ENCODE peak calls at places on chromosome 6, in seven cellular contexts. E, I, F, K, D, G and T are unnamed samples.
A peak's percentile ranks its signal among the peaks of the same experiment; 100 is the strongest.

GRCh38 chr6:109793793-109794192 is 102.7 kb downstream of the FIG4 start:
- DNase-seq in F (peak; percentile 31), K (no peak), D (no peak), E (peak; percentile 67), G (peak; percentile 97), I (peak; percentile 28), T (peak; percentile 35)

GRCh38 chr6:167776906-167777645 is 49.6 kb upstream of the AFDN start:
- DNase-seq in K (no peak), D (no peak), F (no peak), E (no peak), G (no peak), I (no peak), T (no peak)

GRCh38 chr6:54874349-54875048 is 27.9 kb downstream of the FAM83B start:
- DNase-seq in D (no peak), I (no peak), G (peak; percentile 39), E (no peak), K (no peak), F (peak; percentile 31), T (no peak)

GRCh38 chr6:41053056-41053455 is at the start of gene APOBEC2:
- DNase-seq in E (peak; percentile 77), I (no peak), G (no peak), F (peak; percentile 31), D (no peak), K (peak; percentile 17), T (no peak)

GRCh38 chr6:166619912-166620311 is 7.1 kb downstream of the RPS6KA2 start:
- DNase-seq in K (no peak), I (no peak), G (peak; percentile 55), F (no peak), D (no peak), E (no peak), T (no peak)

GRCh38 chr6:130961148-130961547 is 101.9 kb downstream of the EPB41L2 start:
- DNase-seq in G (no peak), K (no peak), E (no peak), D (no peak), I (no peak), F (peak; percentile 67), T (no peak)

GRCh38 chr6:56101141-56101553 is 146.2 kb downstream of the COL21A1 start:
- DNase-seq in E (no peak), I (peak; percentile 15), F (no peak), K (no peak), D (no peak), G (peak; percentile 94), T (no peak)

GRCh38 chr6:150069707-150070106 is 786 bp upstream of the ULBP3 start:
- DNase-seq in K (peak; percentile 28), I (no peak), F (peak; percentile 93), G (no peak), D (no peak), E (peak; percentile 56), T (peak; percentile 55)

GRCh38 chr6:99905209-99906106 is 88.6 kb downstream of the MCHR2 start:
- DNase-seq in I (peak; percentile 6), E (peak; percentile 60), G (peak; percentile 79), K (peak; percentile 66), D (peak; percentile 57), F (peak; percentile 86), T (peak; percentile 92)

GRCh38 chr6:145963216-145964068 is 716 bp downstream of the SHPRH start:
- DNase-seq in G (peak; percentile 70), I (peak; percentile 11), F (peak; percentile 92), E (peak; percentile 49), K (peak; percentile 78), D (peak; percentile 3), T (peak; percentile 70)

GRCh38 chr6:29734046-29735018 is 11.1 kb downstream of the HLA-F start:
- DNase-seq in F (no peak), I (no peak), E (no peak), K (no peak), D (no peak), G (no peak), T (no peak)

GRCh38 chr6:158255280-158255973 is 56.8 kb upstream of the TULP4 start:
- DNase-seq in F (no peak), K (no peak), E (no peak), D (no peak), G (no peak), I (no peak), T (no peak)

GRCh38 chr6:135179920-135180457 is 1.1 kb upstream of the MYB start:
- DNase-seq in D (no peak), E (no peak), G (peak; percentile 37), F (no peak), K (no peak), I (no peak), T (no peak)

GRCh38 chr6:45661667-45662066 is 283.9 kb upstream of the SUPT3H start:
- DNase-seq in F (no peak), E (no peak), K (no peak), I (no peak), D (no peak), G (peak; percentile 86), T (no peak)

GRCh38 chr6:80872951-80873308 is 766.5 kb downstream of the BCKDHB start:
- DNase-seq in I (no peak), D (no peak), F (peak; percentile 22), G (no peak), K (no peak), E (no peak), T (no peak)

GRCh38 chr6:82568290-82568993 is 204.8 kb downstream of the TPBG start:
- DNase-seq in F (peak; percentile 31), E (peak; percentile 70), K (no peak), D (no peak), G (no peak), I (no peak), T (no peak)

GRCh38 chr6:49001856-49002255 is 461.2 kb downstream of the MMUT start:
- DNase-seq in E (no peak), I (no peak), D (no peak), G (peak; percentile 50), F (no peak), K (no peak), T (no peak)

GRCh38 chr6:32298632-32299336 is 72.9 kb downstream of the TSBP1 start:
- DNase-seq in I (no peak), K (no peak), F (no peak), E (no peak), D (no peak), G (peak; percentile 83), T (no peak)

GRCh38 chr6:35449287-35449881 is 2.8 kb upstream of the FANCE start:
- DNase-seq in F (peak; percentile 76), E (peak; percentile 56), K (peak; percentile 85), I (peak; percentile 72), D (peak; percentile 65), G (peak; percentile 89), T (peak; percentile 89)

GRCh38 chr6:143279385-143279784 is 171.1 kb downstream of the ADAT2 start:
- DNase-seq in F (peak; percentile 51), D (no peak), G (peak; percentile 56), K (peak; percentile 25), I (no peak), E (no peak), T (peak; percentile 55)

GRCh38 chr6:131954775-131955107 is 3.6 kb upstream of the CCN2 start:
- DNase-seq in K (no peak), G (peak; percentile 96), F (no peak), E (no peak), I (peak; percentile 42), D (no peak), T (no peak)

GRCh38 chr6:90975741-90976140 is 388.9 kb upstream of the MAP3K7 start:
- DNase-seq in G (no peak), I (no peak), E (no peak), D (no peak), K (no peak), F (no peak), T (no peak)

GRCh38 chr6:119346450-119346849 is 3.1 kb downstream of the MAN1A1 start:
- DNase-seq in K (no peak), E (no peak), I (no peak), F (no peak), D (no peak), G (no peak), T (peak; percentile 12)

GRCh38 chr6:32974541-32975308 is 6.3 kb downstream of the BRD2 start:
- DNase-seq in I (no peak), G (peak; percentile 30), D (no peak), K (no peak), E (no peak), F (no peak), T (no peak)

GRCh38 chr6:49576618-49577017 is 26.1 kb downstream of the C6orf141 start:
- DNase-seq in E (no peak), G (no peak), D (no peak), F (no peak), K (no peak), I (no peak), T (no peak)

GRCh38 chr6:138844203-138844602 is 48.3 kb downstream of the ECT2L start:
- DNase-seq in F (peak; percentile 23), I (no peak), D (no peak), K (peak; percentile 70), G (no peak), E (no peak), T (no peak)

GRCh38 chr6:73728548-73729205 is 32.7 kb downstream of the CD109 start:
- DNase-seq in G (no peak), K (no peak), I (no peak), D (no peak), F (no peak), E (no peak), T (no peak)

GRCh38 chr6:44590471-44590870 is 203.0 kb downstream of the CDC5L start:
- DNase-seq in E (no peak), G (no peak), D (no peak), I (no peak), F (no peak), K (no peak), T (no peak)

GRCh38 chr6:116389357-116389756 is 18.6 kb downstream of the DSE start:
- DNase-seq in I (no peak), D (no peak), K (no peak), E (no peak), G (no peak), F (no peak), T (no peak)

GRCh38 chr6:21800330-21800729 is 206.8 kb downstream of the SOX4 start:
- DNase-seq in G (no peak), I (no peak), F (peak; percentile 34), E (no peak), D (no peak), K (no peak), T (no peak)

GRCh38 chr6:21228411-21228810 is 365.1 kb upstream of the SOX4 start:
- DNase-seq in I (no peak), E (no peak), G (peak; percentile 87), F (no peak), D (no peak), K (no peak), T (no peak)

GRCh38 chr6:11410539-11411307 is 126.8 kb upstream of the TMEM170B start:
- DNase-seq in D (no peak), E (no peak), I (no peak), F (no peak), K (no peak), G (no peak), T (no peak)

GRCh38 chr6:34147906-34148701 is 2.2 kb upstream of the GRM4 start:
- DNase-seq in G (no peak), D (no peak), E (no peak), F (peak; percentile 41), I (no peak), K (no peak), T (no peak)